ENCODE peak calls at places on chromosome 4, in seven cellular contexts. I is kidney epithelial cell, S is aorta, A is neuronal stem cell, T is psoas muscle, Q is heart right ventricle, E is lung. D is an unnamed sample. For H3K36me3, the result is how much of the 10 kb centered on the place peaks cover.

GRCh38 chr4:20868108-20868507 is 167.8 kb downstream of the PACRGL start:
- DNase-seq in T (no peak), I (no peak), S (no peak), A (no peak), Q (no peak), E (no peak), D (no peak)

GRCh38 chr4:157045507-157046127 is 30.3 kb upstream of the GLRB start:
- DNase-seq in E (no peak), T (no peak), A (peak), I (peak), S (no peak), Q (no peak), D (peak)

GRCh38 chr4:42345962-42346544 is 51.2 kb upstream of the SHISA3 start:
- DNase-seq in S (no peak), I (no peak), E (no peak), A (no peak), T (no peak), Q (no peak), D (no peak)

GRCh38 chr4:155590751-155591150 is 75.9 kb upstream of the GUCY1A1 start:
- DNase-seq in A (no peak), S (no peak), I (no peak), T (no peak), Q (no peak), E (no peak), D (no peak)

GRCh38 chr4:189117426-189117825 is 823.2 kb upstream of the FRG1 start:
- DNase-seq in Q (no peak), E (no peak), S (no peak), T (no peak), I (no peak), A (no peak), D (no peak)

GRCh38 chr4:139797287-139797686 is 131.7 kb downstream of the MGST2 start:
- DNase-seq in Q (no peak), E (no peak), S (no peak), T (no peak), A (no peak), I (no peak), D (no peak)

GRCh38 chr4:171583790-171584189 is 229.4 kb upstream of the GALNTL6 start:
- DNase-seq in A (no peak), I (no peak), E (no peak), Q (no peak), T (no peak), S (no peak), D (no peak)

GRCh38 chr4:120517966-120518365 is 404.6 kb downstream of the PRDM5 start:
- DNase-seq in I (peak), S (no peak), E (no peak), T (no peak), A (no peak), Q (peak), D (peak)

GRCh38 chr4:13984996-13985780 is 357.7 kb upstream of the BOD1L1 start:
- DNase-seq in I (no peak), Q (no peak), A (no peak), S (no peak), E (no peak), T (no peak), D (no peak)

GRCh38 chr4:109164011-109164410 is 138.4 kb downstream of the COL25A1 start:
- DNase-seq in E (no peak), Q (no peak), I (peak), S (no peak), A (peak), T (no peak), D (no peak)

GRCh38 chr4:28225005-28225404 is 1364.4 kb downstream of the STIM2 start:
- DNase-seq in I (no peak), Q (no peak), S (no peak), E (no peak), T (no peak), A (peak), D (no peak)

GRCh38 chr4:184932343-184932742 is 85.9 kb upstream of the HELT start:
- DNase-seq in E (no peak), Q (no peak), A (no peak), I (no peak), S (no peak), T (no peak), D (no peak)

GRCh38 chr4:23213198-23213597 is 520.5 kb downstream of the GBA3 start:
- DNase-seq in I (no peak), A (no peak), S (no peak), E (no peak), Q (no peak), T (no peak), D (no peak)

GRCh38 chr4:158090323-158090722 is 82.5 kb downstream of the GASK1B start:
- DNase-seq in E (no peak), T (no peak), I (no peak), A (no peak), S (no peak), Q (no peak), D (no peak)

GRCh38 chr4:84547211-84547610 is 35.7 kb upstream of the CDS1 start:
- DNase-seq in A (no peak), I (no peak), T (no peak), Q (no peak), S (no peak), E (no peak), D (no peak)

GRCh38 chr4:118729287-118730286 is 44.4 kb downstream of the METTL14 start:
- DNase-seq in E (no peak), A (no peak), S (no peak), I (no peak), T (no peak), Q (no peak), D (peak)
- H3K36me3 ChIP-seq in E (under half), A (under half), S (under half), I (under half), T (under half), Q (under half), D (under half)

GRCh38 chr4:2891294-2891693 is 47.6 kb downstream of the ADD1 start:
- DNase-seq in A (no peak), Q (no peak), I (peak), T (no peak), E (no peak), S (no peak), D (no peak)

GRCh38 chr4:2886161-2886560 is 42.5 kb downstream of the ADD1 start:
- DNase-seq in E (no peak), A (no peak), S (no peak), Q (no peak), I (no peak), T (no peak), D (no peak)

GRCh38 chr4:2888826-2889225 is 45.2 kb downstream of the ADD1 start:
- DNase-seq in T (no peak), A (no peak), S (no peak), Q (no peak), E (no peak), I (no peak), D (no peak)

GRCh38 chr4:2886622-2887021 is 43.0 kb downstream of the ADD1 start:
- DNase-seq in E (no peak), Q (peak), S (no peak), A (no peak), I (no peak), T (no peak), D (no peak)

GRCh38 chr4:2887343-2887742 is 43.7 kb downstream of the ADD1 start:
- DNase-seq in S (no peak), E (no peak), I (no peak), Q (no peak), A (no peak), T (no peak), D (no peak)
- H3K36me3 ChIP-seq in S (under half), E (under half), I (under half), Q (under half), A (under half), T (under half), D (under half)

DNA sequence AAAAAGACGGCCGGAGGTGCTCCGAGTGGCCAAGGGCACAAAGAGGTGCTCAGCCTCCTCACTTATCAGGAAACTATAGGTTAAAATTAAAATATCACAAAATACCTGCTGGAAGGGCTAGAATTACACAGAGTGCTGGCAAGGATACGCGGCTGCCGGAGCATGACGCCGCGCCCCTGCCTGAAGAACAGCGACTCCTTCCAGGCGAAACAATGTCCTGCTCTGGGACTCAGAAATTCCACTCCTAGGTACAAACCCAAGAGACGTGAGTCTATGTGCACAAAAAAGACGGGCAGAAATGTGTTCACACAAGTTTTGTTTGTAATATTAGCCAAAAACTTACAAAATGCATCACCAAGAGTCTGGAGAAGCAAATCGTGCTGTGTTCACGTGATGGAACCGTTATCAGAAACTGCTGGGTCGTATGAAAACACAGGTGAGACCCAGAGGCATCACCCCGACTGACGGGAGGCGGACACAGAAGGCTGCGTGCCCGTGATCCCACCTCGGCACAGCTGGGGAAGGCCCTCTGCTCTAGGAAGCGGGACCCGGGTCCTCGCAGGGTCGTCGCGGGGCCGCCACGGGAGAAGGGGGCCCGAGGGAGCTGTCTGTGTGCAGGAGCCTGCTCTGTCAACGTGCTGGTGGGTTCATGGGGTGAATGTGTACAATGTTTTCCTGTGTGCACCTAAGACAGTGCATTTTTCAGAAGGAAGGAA is 27.6 kb downstream of the CTBP1 start:
- DNase-seq in T (no peak), E (no peak), S (no peak), A (no peak), Q (no peak), I (no peak), D (no peak)
- H3K36me3 ChIP-seq in T (under half), E (half or more), S (under half), A (under half), Q (under half), I (under half), D (under half)

DNA sequence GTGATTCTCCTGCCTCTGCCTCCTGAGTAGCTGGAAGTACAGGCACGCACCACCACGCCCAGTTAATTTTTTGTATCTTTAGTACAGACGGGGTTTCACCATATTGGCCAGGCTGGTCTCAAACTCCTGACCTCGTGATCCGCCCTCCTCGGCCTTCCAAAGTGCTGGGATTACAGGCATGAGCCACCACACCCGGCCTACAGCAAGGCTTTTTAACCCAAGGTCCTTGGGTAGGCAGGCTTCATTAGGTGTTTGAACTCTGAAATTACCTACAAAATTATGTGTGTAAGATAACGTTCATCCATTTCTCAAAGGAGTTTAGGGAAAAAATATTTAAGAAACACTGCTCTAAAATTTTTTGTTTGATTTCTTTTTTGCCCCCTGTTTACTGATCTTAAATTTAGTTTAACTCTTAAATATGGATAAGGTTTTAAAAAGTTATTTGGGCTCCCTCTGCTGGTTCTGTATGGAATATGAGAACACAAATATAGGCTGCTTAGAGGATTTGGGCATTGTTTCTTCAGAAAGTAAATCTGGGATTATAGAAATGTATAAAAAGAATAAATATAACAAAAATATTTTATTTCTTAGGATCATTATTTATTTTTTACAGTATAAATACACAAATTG is 92.8 kb downstream of the CBR4 start:
- DNase-seq in I (no peak), Q (no peak), T (no peak), S (no peak), E (no peak), A (no peak), D (no peak)
- H3K36me3 ChIP-seq in I (under half), Q (under half), T (under half), S (under half), E (under half), A (under half), D (under half)

DNA sequence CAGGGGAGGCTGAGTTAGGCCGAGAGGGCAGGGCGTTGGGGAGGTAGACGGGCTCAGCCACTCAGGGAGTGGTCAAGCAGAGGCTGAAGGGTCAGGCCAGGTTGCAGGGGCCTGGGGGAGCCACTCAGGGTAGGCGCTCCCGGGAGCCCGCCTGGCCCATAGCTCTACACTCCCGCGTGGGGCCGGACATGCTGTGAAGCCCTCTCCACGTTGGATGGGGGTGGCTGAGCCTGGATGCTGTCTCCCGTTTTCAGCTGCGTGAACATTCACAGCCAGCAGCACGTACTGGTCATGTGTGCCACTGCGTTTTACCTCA is 14.0 kb upstream of the MSANTD1 start:
- DNase-seq in S (no peak), I (no peak), A (no peak), T (no peak), E (no peak), Q (no peak), D (no peak)
- H3K36me3 ChIP-seq in S (under half), I (under half), A (half or more), T (under half), E (half or more), Q (under half), D (under half)